ENCODE peak calls at places on chromosome 17, in eight cellular contexts. C is heart right ventricle, Z is kidney epithelial cell, V is H9, U is cardiac fibroblast, B is lung, T is astrocyte, O is astrocyte of the spinal cord. S is an unnamed sample.

GRCh38 chr17:65535777-65536572 is 25.5 kb downstream of the AXIN2 start:
- DNase-seq in C (no peak), Z (no peak), V (no peak), U (no peak), B (no peak), T (no peak), O (no peak), S (no peak)

GRCh38 chr17:60599220-60599619 is 773 bp upstream of the PPM1D start:
- DNase-seq in C (no peak), Z (no peak), V (no peak), U (no peak), B (no peak), T (no peak), O (no peak), S (no peak)

GRCh38 chr17:38425744-38426143 is 2.5 kb upstream of the ARHGAP23 start:
- DNase-seq in C (no peak), Z (no peak), V (peak; percentile 38), U (peak; percentile 33), B (no peak), T (peak; percentile 20), O (peak; percentile 32), S (no peak)

GRCh38 chr17:9837551-9838471 is 12.1 kb downstream of the GLP2R start:
- DNase-seq in C (peak; percentile 58), Z (no peak), V (peak; percentile 38), U (peak; percentile 65), B (no peak), T (peak; percentile 86), O (peak; percentile 64), S (no peak)

GRCh38 chr17:80667462-80668277 is 123.0 kb downstream of the RPTOR start:
- DNase-seq in C (no peak), Z (no peak), V (no peak), U (no peak), B (no peak), T (no peak), O (no peak), S (no peak)

GRCh38 chr17:18257268-18257681 is 1.3 kb downstream of the FLII start:
- DNase-seq in C (no peak), Z (no peak), V (peak; percentile 80), U (no peak), B (peak; percentile 50), T (no peak), O (no peak), S (no peak)

GRCh38 chr17:32876414-32877163 is at the start of gene MYO1D:
- DNase-seq in C (peak; percentile 43), Z (no peak), V (peak; percentile 83), U (no peak), B (peak; percentile 70), T (no peak), O (no peak), S (peak; percentile 83)

GRCh38 chr17:75842963-75843576 is 1.1 kb downstream of the UNC13D start:
- DNase-seq in C (no peak), Z (no peak), V (peak; percentile 34), U (no peak), B (no peak), T (no peak), O (no peak), S (no peak)

GRCh38 chr17:38608648-38609047 is 2.9 kb upstream of the SRCIN1 start:
- DNase-seq in C (no peak), Z (no peak), V (peak; percentile 69), U (no peak), B (peak; percentile 56), T (no peak), O (no peak), S (no peak)

GRCh38 chr17:16925461-16926060 is 46.4 kb downstream of the TNFRSF13B start:
- DNase-seq in C (no peak), Z (no peak), V (no peak), U (no peak), B (no peak), T (no peak), O (no peak), S (no peak)

GRCh38 chr17:6463616-6464445 is 19.6 kb downstream of the PIMREG start:
- DNase-seq in C (no peak), Z (no peak), V (no peak), U (no peak), B (no peak), T (no peak), O (no peak), S (no peak)

GRCh38 chr17:15453246-15453645 is 14.2 kb downstream of the CDRT4 start:
- DNase-seq in C (no peak), Z (no peak), V (no peak), U (no peak), B (no peak), T (peak; percentile 67), O (no peak), S (no peak)

GRCh38 chr17:58312021-58312630 is 16.5 kb downstream of the TSPOAP1 start:
- DNase-seq in C (no peak), Z (no peak), V (no peak), U (no peak), B (no peak), T (no peak), O (no peak), S (peak; percentile 84)

GRCh38 chr17:18980682-18981384 is 23.7 kb downstream of the FAM83G start:
- DNase-seq in C (no peak), Z (no peak), V (no peak), U (peak; percentile 65), B (no peak), T (peak; percentile 62), O (peak; percentile 71), S (no peak)

GRCh38 chr17:1583569-1583968 is 21.0 kb upstream of the PITPNA start:
- DNase-seq in C (no peak), Z (no peak), V (no peak), U (no peak), B (no peak), T (no peak), O (no peak), S (no peak)

GRCh38 chr17:5707482-5707881 is 123.2 kb upstream of the NLRP1 start:
- DNase-seq in C (no peak), Z (no peak), V (peak; percentile 14), U (no peak), B (no peak), T (no peak), O (no peak), S (peak; percentile 64)

GRCh38 chr17:44776628-44777393 is 18.0 kb downstream of the ADAM11 start:
- DNase-seq in C (no peak), Z (no peak), V (peak; percentile 30), U (no peak), B (no peak), T (no peak), O (no peak), S (no peak)

GRCh38 chr17:16351831-16352230 is 1.4 kb downstream of the CENPV start:
- DNase-seq in C (no peak), Z (no peak), V (no peak), U (peak; percentile 75), B (no peak), T (peak; percentile 65), O (peak; percentile 43), S (no peak)

GRCh38 chr17:34161600-34161999 is 93.5 kb upstream of the CCL2 start:
- DNase-seq in C (no peak), Z (no peak), V (no peak), U (no peak), B (no peak), T (no peak), O (no peak), S (no peak)

GRCh38 chr17:4090898-4091297 is 51.9 kb downstream of the ZZEF1 start:
- DNase-seq in C (no peak), Z (no peak), V (no peak), U (peak; percentile 16), B (no peak), T (peak; percentile 11), O (no peak), S (no peak)

GRCh38 chr17:41308918-41309359 is at the start of gene KRTAP16-1:
- DNase-seq in C (no peak), Z (no peak), V (no peak), U (no peak), B (no peak), T (no peak), O (no peak), S (no peak)

GRCh38 chr17:74332763-74333220 is 6.8 kb downstream of the KIF19 start:
- DNase-seq in C (no peak), Z (no peak), V (no peak), U (no peak), B (no peak), T (no peak), O (no peak), S (no peak)

GRCh38 chr17:20257008-20257407 is 210.3 kb downstream of the LGALS9B start:
- DNase-seq in C (no peak), Z (no peak), V (no peak), U (no peak), B (no peak), T (no peak), O (no peak), S (no peak)

GRCh38 chr17:77606865-77607210 is 351.7 kb upstream of the TNRC6C start:
- DNase-seq in C (no peak), Z (no peak), V (no peak), U (no peak), B (no peak), T (no peak), O (no peak), S (no peak)
- TF ChIP-seq CTCF in C (no peak), Z (no peak), V (peak; percentile 46), U (no peak), B (no peak), T (peak; percentile 13), O (no peak), S (peak; percentile 12)

GRCh38 chr17:28327709-28328108 is 7.6 kb downstream of the IFT20 start:
- DNase-seq in C (no peak), Z (no peak), V (peak; percentile 18), U (peak; percentile 22), B (no peak), T (no peak), O (peak; percentile 24), S (no peak)
- TF ChIP-seq CTCF in C (no peak), Z (peak; percentile 3), V (peak; percentile 9), U (no peak), B (no peak), T (no peak), O (peak; percentile 10), S (peak; percentile 37)

DNA sequence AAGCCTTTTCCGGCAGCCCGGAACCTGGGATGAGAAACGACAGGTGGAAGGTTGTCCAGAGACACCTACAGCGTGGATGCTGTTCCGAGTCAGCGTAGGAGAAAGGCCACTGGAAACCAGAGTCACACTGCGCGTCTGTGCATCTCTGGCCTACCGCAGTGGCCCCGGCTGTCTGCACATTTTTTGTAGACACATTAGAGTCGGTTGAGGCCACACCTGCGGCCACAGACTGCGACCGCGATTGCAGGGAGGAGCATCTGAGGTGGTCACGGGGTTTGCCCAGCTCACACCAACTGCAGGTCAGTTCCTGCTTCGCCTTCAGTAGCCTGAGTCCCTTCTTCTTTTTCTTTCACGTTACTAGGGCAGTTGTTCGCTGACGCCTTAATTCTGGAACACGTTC is 52.4 kb downstream of the WDR45B start:
- DNase-seq in C (no peak), Z (no peak), V (no peak), U (no peak), B (no peak), T (no peak), O (no peak), S (no peak)
- TF ChIP-seq CTCF in C (no peak), Z (no peak), V (no peak), U (no peak), B (no peak), T (no peak), O (no peak), S (no peak)

DNA sequence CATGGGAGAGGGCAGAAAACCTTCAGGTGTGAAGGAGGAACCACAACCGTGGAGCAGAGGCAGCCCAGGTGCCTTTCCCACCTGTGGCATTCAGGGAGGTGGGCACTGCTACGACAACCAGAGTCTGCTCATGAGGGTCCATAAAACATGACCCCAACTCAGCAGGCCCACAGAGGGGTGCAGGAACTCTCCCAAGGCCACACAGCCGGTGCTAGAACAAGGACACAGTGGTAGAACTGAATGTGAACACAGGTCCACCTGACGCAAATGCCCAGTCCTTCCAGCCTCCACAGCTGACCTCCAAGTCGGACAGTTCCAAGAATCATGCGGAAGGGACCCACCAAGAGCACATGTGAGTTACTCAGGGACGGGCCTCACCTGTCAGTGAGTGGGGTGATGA is 76.4 kb downstream of the DNAH17 start:
- DNase-seq in C (no peak), Z (no peak), V (no peak), U (no peak), B (no peak), T (no peak), O (no peak), S (no peak)
- TF ChIP-seq CTCF in C (no peak), Z (no peak), V (no peak), U (no peak), B (no peak), T (no peak), O (no peak), S (no peak)

S was measured in osteocyte.